ENCODE peak calls at places on chromosomes 11 and 22, in five cellular contexts. Q, F, V, U and C are unnamed samples.

GRCh38 chr11:117535201-117535869 is 207.7 kb downstream of the CEP164 start:
- DNase-seq in Q (no peak), U (no peak), V (no peak), F (peak), C (no peak)

GRCh38 chr11:32113200-32113599 is 22.3 kb downstream of the RCN1 start:
- DNase-seq in Q (no peak), V (no peak), U (no peak), F (no peak), C (no peak)

GRCh38 chr22:30423296-30423958 is 2.1 kb upstream of the MTFP1 start:
- DNase-seq in Q (no peak), U (no peak), F (peak), V (no peak), C (peak)

GRCh38 chr22:45207981-45208664 is 32.6 kb downstream of the KIAA0930 start:
- DNase-seq in F (no peak), Q (no peak), U (no peak), V (no peak), C (no peak)

GRCh38 chr11:58057481-58057880 is 26.7 kb downstream of the OR6Q1 start:
- DNase-seq in V (no peak), U (no peak), F (no peak), Q (no peak), C (no peak)

GRCh38 chr22:47036352-47036751 is 273.9 kb downstream of the TBC1D22A start:
- DNase-seq in Q (no peak), U (no peak), V (no peak), F (no peak), C (no peak)

GRCh38 chr11:119918356-119918755 is 189.4 kb upstream of the NECTIN1 start:
- DNase-seq in Q (no peak), U (no peak), V (no peak), F (no peak), C (no peak)

GRCh38 chr11:43952020-43952400 is 9.6 kb downstream of the C11orf96 start:
- DNase-seq in Q (no peak), U (no peak), F (no peak), V (no peak), C (no peak)

GRCh38 chr11:77074205-77074604 is 7.4 kb downstream of the CAPN5 start:
- DNase-seq in V (peak), U (no peak), F (no peak), Q (no peak), C (no peak)

GRCh38 chr11:94445641-94446040 is 44.4 kb upstream of the GPR83 start:
- DNase-seq in Q (no peak), V (no peak), U (no peak), F (no peak), C (no peak)

GRCh38 chr11:2677127-2677526 is 22.7 kb downstream of the KCNQ1OT1 start:
- DNase-seq in F (no peak), Q (peak), U (no peak), V (no peak), C (no peak)